ENCODE peak calls at places on chromosomes 13 and 19, in five cellular contexts. K is GM12878, X is GM23338, Z is HL-60, E is transverse colon. W is an unnamed sample.
A peak's percentile ranks its signal among the peaks of the same experiment; 100 is the strongest.

GRCh38 chr13:112160558-112160957 is 93.6 kb downstream of the SOX1 start:
- DNase-seq in K (no peak), E (no peak), Z (no peak), X (no peak), W (no peak)

GRCh38 chr13:74825170-74825948 is 656.6 kb downstream of the TBC1D4 start:
- DNase-seq in E (no peak), K (no peak), X (peak; percentile 2), Z (no peak), W (no peak)

GRCh38 chr13:72379581-72379980 is 347.8 kb downstream of the MZT1 start:
- DNase-seq in K (no peak), Z (no peak), X (no peak), E (no peak), W (no peak)

GRCh38 chr13:94236876-94237275 is 242.6 kb downstream of the DCT start:
- DNase-seq in K (no peak), Z (no peak), X (no peak), E (no peak), W (no peak)

GRCh38 chr19:53294786-53295441 is 27.4 kb upstream of the VN1R4 start:
- DNase-seq in E (no peak), Z (no peak), K (no peak), X (peak; percentile 63), W (no peak)

GRCh38 chr19:52665047-52665446 is 26.9 kb upstream of the ZNF83 start:
- DNase-seq in K (no peak), E (no peak), X (no peak), Z (no peak), W (no peak)

GRCh38 chr19:35348909-35349611 is 1.4 kb downstream of the FFAR1 start:
- DNase-seq in E (no peak), X (peak; percentile 34), Z (no peak), K (no peak), W (peak; percentile 75)

GRCh38 chr19:50497030-50497420 is 14.0 kb downstream of the JOSD2 start:
- DNase-seq in E (no peak), K (no peak), X (no peak), Z (no peak), W (peak; percentile 33)

GRCh38 chr13:27168870-27169525 is 2.6 kb downstream of the USP12 start:
- DNase-seq in K (no peak), X (no peak), E (peak; percentile 41), Z (no peak), W (no peak)

GRCh38 chr19:29680447-29680846 is 15.2 kb downstream of the PLEKHF1 start:
- DNase-seq in X (no peak), K (no peak), E (peak; percentile 72), Z (peak; percentile 82), W (peak; percentile 97)

GRCh38 chr13:110341445-110342247 is 34.6 kb downstream of the COL4A2 start:
- DNase-seq in E (no peak), K (no peak), X (no peak), Z (no peak), W (no peak)

GRCh38 chr13:99270503-99270902 is 12.3 kb upstream of the GPR18 start:
- DNase-seq in Z (no peak), X (no peak), E (no peak), K (no peak), W (no peak)

GRCh38 chr19:47093841-47094240 is 19.7 kb downstream of the ZC3H4 start:
- DNase-seq in K (no peak), X (no peak), E (no peak), Z (no peak), W (peak; percentile 82)

GRCh38 chr19:11195681-11196080 is 1.7 kb downstream of the KANK2 start:
- DNase-seq in K (no peak), Z (no peak), X (no peak), E (no peak), W (no peak)

GRCh38 chr13:62357887-62358645 is 942.4 kb upstream of the PCDH20 start:
- DNase-seq in Z (peak; percentile 17), K (peak; percentile 12), X (peak; percentile 89), E (no peak), W (no peak)

GRCh38 chr13:73195091-73195490 is 136.3 kb downstream of the KLF5 start:
- DNase-seq in K (no peak), E (no peak), X (no peak), Z (no peak), W (no peak)

GRCh38 chr13:54658771-54659170 is 1630.2 kb downstream of the OLFM4 start:
- DNase-seq in K (no peak), E (no peak), X (no peak), Z (no peak), W (no peak)

GRCh38 chr13:76822691-76823267 is 63.4 kb downstream of the KCTD12 start:
- DNase-seq in E (no peak), K (no peak), X (no peak), Z (peak; percentile 43), W (no peak)

GRCh38 chr13:96020155-96020575 is 33.0 kb downstream of the UGGT2 start:
- DNase-seq in E (peak; percentile 30), K (peak; percentile 23), X (peak; percentile 74), Z (peak; percentile 58), W (no peak)

GRCh38 chr19:41323430-41324125 is 13.6 kb downstream of the CCDC97 start:
- DNase-seq in K (no peak), Z (peak; percentile 49), E (peak; percentile 51), X (peak; percentile 37), W (no peak)

GRCh38 chr13:49820591-49821215 is 28.2 kb upstream of the KPNA3 start:
- DNase-seq in K (no peak), Z (no peak), X (no peak), E (no peak), W (no peak)

GRCh38 chr13:33112745-33113144 is 96.5 kb downstream of the KL start:
- DNase-seq in X (no peak), Z (no peak), K (no peak), E (no peak), W (no peak)

GRCh38 chr19:13053238-13053637 is 49.4 kb downstream of the LYL1 start:
- DNase-seq in X (no peak), Z (no peak), E (no peak), K (no peak), W (no peak)

GRCh38 chr13:75418997-75419396 is 63.0 kb downstream of the TBC1D4 start:
- DNase-seq in X (no peak), K (no peak), Z (peak; percentile 30), E (no peak), W (no peak)

GRCh38 chr19:43425567-43426392 is 11.1 kb downstream of the TEX101 start:
- DNase-seq in E (peak; percentile 92), K (no peak), X (peak; percentile 65), Z (no peak), W (no peak)
- TF ChIP-seq CTCF in E (peak; percentile 53), K (peak; percentile 33), X (peak; percentile 71), Z (no peak), W (no peak)

DNA sequence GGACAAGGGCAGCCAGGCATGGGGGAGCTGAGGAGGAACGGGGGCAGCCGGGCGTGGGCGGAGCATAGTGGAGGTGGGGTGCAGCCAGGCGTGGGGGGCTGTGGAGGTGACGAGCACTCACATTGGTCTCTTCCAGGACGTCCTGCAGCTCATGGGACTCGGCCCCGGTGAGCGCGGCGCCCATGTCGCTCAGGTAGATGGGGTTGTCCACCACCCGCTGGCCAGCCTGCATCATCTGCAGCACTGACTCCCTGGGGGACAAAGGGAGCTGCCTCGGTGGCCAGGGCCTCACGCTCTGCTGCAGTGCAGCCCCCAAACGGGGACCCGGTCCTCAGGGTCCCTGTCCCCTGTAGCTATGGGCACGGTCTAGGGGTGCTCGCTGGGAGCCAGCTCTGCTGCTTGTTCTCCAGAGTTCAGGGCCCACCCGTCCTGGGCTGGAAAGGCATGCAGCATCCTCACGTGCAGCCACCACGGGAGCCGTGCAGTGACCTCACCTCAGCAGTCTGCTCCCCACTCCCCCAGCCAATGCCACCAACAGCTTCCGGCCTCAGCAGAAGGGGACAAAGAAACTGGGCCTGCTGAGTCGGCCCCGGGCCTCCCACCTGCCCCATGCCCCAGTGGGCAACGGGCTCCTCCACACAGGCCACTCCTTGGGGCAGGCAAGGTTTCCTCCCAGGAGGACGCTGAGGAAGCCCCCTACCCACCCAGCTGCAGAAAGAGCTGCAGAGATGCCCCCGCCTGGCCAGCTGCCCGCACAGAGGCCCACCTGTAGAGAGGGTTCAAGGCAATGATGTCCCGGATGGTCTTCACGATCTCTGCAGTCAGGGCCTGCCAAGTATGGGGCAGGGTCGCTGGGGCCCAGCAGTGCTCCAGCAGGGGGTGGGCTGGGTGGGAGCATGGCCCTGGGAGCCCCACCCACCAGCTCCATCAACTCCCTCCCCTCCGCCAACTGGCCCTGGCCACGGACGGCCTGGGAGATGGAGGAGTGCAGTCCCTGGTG is 12.1 kb downstream of the LONP1 start:
- DNase-seq in X (no peak), Z (no peak), E (no peak), K (no peak), W (no peak)
- TF ChIP-seq POLR2AphosphoS5 in X (no peak), Z (peak; percentile 48), E (no peak), K (peak; percentile 54), W (peak; percentile 1)

GRCh38 chr13:86085890-86086289 is 286.7 kb upstream of the SLITRK6 start:
- DNase-seq in E (no peak), K (no peak), X (no peak), Z (no peak), W (no peak)
- TF ChIP-seq CTCF in E (no peak), K (no peak), X (no peak), Z (no peak), W (no peak)

GRCh38 chr19:38251564-38252051 is 4.6 kb downstream of the PPP1R14A start:
- DNase-seq in E (no peak), X (peak; percentile 56), Z (no peak), K (no peak), W (no peak)
- TF ChIP-seq POLR2AphosphoS5 in E (no peak), X (no peak), Z (no peak), K (no peak), W (peak; percentile 47)

DNA sequence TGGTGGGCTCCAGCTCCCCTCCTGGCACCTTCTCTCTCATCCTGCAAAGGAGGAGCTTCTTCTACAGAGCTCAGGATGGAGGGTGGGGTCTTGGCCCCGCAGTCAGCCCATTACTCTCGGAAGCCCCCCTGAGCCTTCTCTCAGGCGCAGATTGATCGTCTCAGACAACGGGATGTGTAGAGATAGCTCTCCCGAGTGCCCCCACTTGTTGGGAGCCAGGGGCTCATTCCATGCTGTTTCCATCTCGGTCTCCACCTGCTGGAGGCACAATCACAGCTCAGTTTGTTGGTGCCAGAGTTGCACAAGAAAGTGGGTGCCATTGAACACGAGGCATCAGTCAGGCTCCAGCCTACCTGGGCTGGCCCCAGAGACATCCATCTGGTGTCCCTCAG is 3.6 kb upstream of the ZNF135 start:
- DNase-seq in Z (no peak), K (no peak), E (no peak), X (no peak), W (no peak)
- TF ChIP-seq CTCF in Z (no peak), K (no peak), E (no peak), X (peak; percentile 52), W (no peak)

DNA sequence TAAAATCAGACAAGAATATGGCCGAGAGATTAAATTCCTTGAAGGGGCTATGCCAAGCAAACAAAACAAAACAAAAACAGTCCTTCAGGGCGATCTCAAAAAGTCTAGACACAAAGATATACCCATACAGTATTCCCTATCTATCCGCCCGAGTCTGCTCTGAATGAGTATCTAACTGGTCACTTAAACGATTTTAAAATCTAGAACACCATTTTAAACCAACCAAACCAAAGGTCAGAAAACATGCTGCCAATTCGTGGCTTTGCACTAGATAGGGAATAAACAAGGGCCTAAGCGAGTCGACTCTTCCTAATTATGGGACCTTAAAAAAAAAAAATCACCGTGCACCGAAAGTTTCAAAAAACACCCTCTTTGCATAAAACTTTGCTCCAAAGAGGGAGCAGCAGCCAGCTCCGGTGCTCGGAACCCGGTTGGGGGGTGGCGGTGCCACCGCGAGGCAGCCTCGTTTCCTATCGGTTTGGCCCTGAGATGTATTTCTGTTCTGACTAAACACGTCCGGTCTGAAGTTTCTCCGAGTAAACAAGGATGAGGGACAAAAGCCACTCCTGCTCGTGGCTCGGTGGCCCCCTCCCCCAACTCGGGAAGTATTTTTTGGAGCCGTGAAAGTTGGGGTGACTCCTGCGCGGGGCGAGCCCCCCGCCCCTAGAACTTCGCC is 1.8 kb downstream of the HMGB1 start:
- DNase-seq in Z (peak; percentile 47), X (no peak), K (no peak), E (peak; percentile 75), W (peak; percentile 94)
- TF ChIP-seq POLR2AphosphoS5 in Z (peak; percentile 20), X (no peak), K (peak; percentile 91), E (peak; percentile 20), W (peak; percentile 84)

W was measured in spleen.